ENCODE peak calls at places on chromosomes 4 and X, in four cellular contexts. G is HL-60, C is K562, Y is GM12878. M is an unnamed sample.

GRCh38 chr4:75512336-75513211 is 1.6 kb downstream of the RCHY1 start:
- DNase-seq in G (peak), C (peak), Y (peak), M (no peak)

GRCh38 chr4:13706130-13706529 is 78.6 kb upstream of the BOD1L1 start:
- DNase-seq in G (no peak), C (no peak), Y (no peak), M (no peak)

GRCh38 chrX:13428055-13428786 is 108.4 kb upstream of the ATXN3L start:
- DNase-seq in G (no peak), C (no peak), Y (no peak), M (peak)

GRCh38 chr4:130336585-130337217 is 1240.7 kb downstream of the C4orf33 start:
- DNase-seq in G (no peak), C (no peak), Y (no peak), M (no peak)

GRCh38 chr4:29708473-29708872 is 1011.7 kb upstream of the PCDH7 start:
- DNase-seq in G (no peak), C (no peak), Y (no peak), M (no peak)

GRCh38 chr4:61443813-61444510 is 243.8 kb downstream of the ADGRL3 start:
- DNase-seq in G (no peak), C (no peak), Y (no peak), M (no peak)

GRCh38 chr4:23368081-23368697 is 521.7 kb downstream of the PPARGC1A start:
- DNase-seq in G (no peak), C (peak), Y (no peak), M (no peak)

GRCh38 chrX:28188526-28188925 is 207.3 kb upstream of the DCAF8L1 start:
- DNase-seq in G (no peak), C (no peak), Y (no peak), M (no peak)

GRCh38 chrX:26851981-26852380 is 611.2 kb downstream of the PPP4R3C start:
- DNase-seq in G (no peak), C (no peak), Y (no peak), M (no peak)

GRCh38 chrX:47574609-47575325 is 7.5 kb upstream of the TIMP1 start:
- DNase-seq in G (no peak), C (no peak), Y (no peak), M (no peak)

GRCh38 chr4:54384563-54384962 is 155.5 kb downstream of the PDGFRA start:
- DNase-seq in G (peak), C (peak), Y (no peak), M (no peak)

GRCh38 chrX:46582964-46583363 is 9.4 kb downstream of the CHST7 start:
- DNase-seq in G (no peak), C (no peak), Y (no peak), M (no peak)

GRCh38 chr4:101818362-101818761 is 27.8 kb downstream of the BANK1 start:
- DNase-seq in G (no peak), C (no peak), Y (no peak), M (no peak)

GRCh38 chrX:42708222-42708621 is 69.7 kb downstream of the PPP1R2C start:
- DNase-seq in G (no peak), C (no peak), Y (no peak), M (no peak)

GRCh38 chrX:118181030-118181429 is 64.4 kb upstream of the KLHL13 start:
- DNase-seq in G (no peak), C (no peak), Y (no peak), M (no peak)

GRCh38 chr4:84948056-84948455 is 18.4 kb downstream of the WDFY3 start:
- DNase-seq in G (no peak), C (no peak), Y (no peak), M (no peak)

GRCh38 chr4:84940960-84941359 is 25.5 kb downstream of the WDFY3 start:
- DNase-seq in G (no peak), C (no peak), Y (no peak), M (no peak)

GRCh38 chr4:84939111-84939510 is 27.4 kb downstream of the WDFY3 start:
- DNase-seq in G (no peak), C (no peak), Y (no peak), M (no peak)

GRCh38 chr4:84944952-84945351 is 21.5 kb downstream of the WDFY3 start:
- DNase-seq in G (peak), C (no peak), Y (no peak), M (no peak)
- TF ChIP-seq SPI1 in G (no peak), C (no peak), Y (no peak), M (no peak)

GRCh38 chrX:152259150-152259549 is 120.8 kb upstream of the MAGEA10 start:
- DNase-seq in G (no peak), C (no peak), Y (no peak), M (no peak)
- TF ChIP-seq SPI1 in G (no peak), C (no peak), Y (no peak), M (no peak)

GRCh38 chrX:153725039-153725831 is 579 bp downstream of the ABCD1 start:
- DNase-seq in G (peak), C (no peak), Y (no peak), M (no peak)
- TF ChIP-seq SPI1 in G (no peak), C (no peak), Y (no peak), M (no peak)

DNA sequence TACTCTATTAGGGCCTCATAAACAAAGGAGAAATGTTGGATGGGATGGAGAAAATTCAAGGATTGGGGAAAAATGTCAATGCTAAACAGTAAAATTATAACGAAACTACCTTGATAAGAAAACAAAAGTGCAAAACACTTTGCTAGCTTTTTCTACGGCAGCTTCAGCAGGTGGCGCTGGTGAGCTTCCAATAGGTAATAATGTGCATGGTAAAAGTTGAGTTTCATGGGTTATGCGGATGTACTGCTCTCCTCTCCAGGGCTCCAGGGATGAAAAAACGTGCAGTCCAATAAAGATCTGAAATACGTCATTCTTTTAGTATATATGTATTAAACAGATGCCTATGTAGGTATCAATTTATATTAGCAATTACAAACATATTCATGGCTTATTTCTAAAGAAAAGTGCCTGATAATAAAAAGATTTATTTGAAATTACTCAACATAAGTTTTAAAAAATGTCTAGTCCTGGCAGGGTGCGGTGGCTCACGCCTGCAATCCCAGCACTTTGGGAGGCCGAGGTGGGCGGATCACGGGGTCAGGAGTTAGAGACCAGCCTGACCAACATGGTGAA is 239.6 kb downstream of the GRXCR1 start:
- DNase-seq in G (peak), C (peak), Y (peak), M (peak)
- TF ChIP-seq SPI1 in G (no peak), C (no peak), Y (no peak), M (no peak)

GRCh38 chr4:140807491-140808257 is 51.5 kb upstream of the TBC1D9 start:
- DNase-seq in G (no peak), C (no peak), Y (peak), M (no peak)
- TF ChIP-seq SPI1 in G (no peak), C (no peak), Y (peak), M (peak)